ENCODE peak calls at places on chromosome 9, in five cellular contexts. C, B, W, L and J are unnamed samples.

GRCh38 chr9:105912868-105913516 is 218.7 kb downstream of the TMEM38B start:
- DNase-seq in C (peak), B (no peak), W (no peak), L (no peak), J (no peak)

GRCh38 chr9:136686534-136686793 is 793 bp downstream of the AGPAT2 start:
- DNase-seq in C (no peak), B (no peak), W (no peak), L (no peak), J (no peak)

GRCh38 chr9:105757496-105758251 is 63.3 kb downstream of the TMEM38B start:
- DNase-seq in C (no peak), B (no peak), W (no peak), L (no peak), J (no peak)

GRCh38 chr9:99134893-99135341 is 30.0 kb downstream of the TGFBR1 start:
- DNase-seq in C (no peak), B (no peak), W (no peak), L (no peak), J (no peak)

GRCh38 chr9:99187311-99187710 is 34.4 kb downstream of the ALG2 start:
- DNase-seq in C (no peak), B (no peak), W (no peak), L (no peak), J (no peak)

GRCh38 chr9:27351438-27351837 is 54.5 kb upstream of the EQTN start:
- DNase-seq in C (no peak), B (no peak), W (no peak), L (no peak), J (peak)

GRCh38 chr9:137180491-137180890 is 7.9 kb downstream of the ANAPC2 start:
- DNase-seq in C (no peak), B (no peak), W (no peak), L (no peak), J (no peak)

GRCh38 chr9:134059188-134059641 is 8.6 kb downstream of the BRD3 start:
- DNase-seq in C (no peak), B (no peak), W (peak), L (peak), J (no peak)

GRCh38 chr9:91905958-91906585 is 44.0 kb downstream of the ROR2 start:
- DNase-seq in C (no peak), B (peak), W (no peak), L (no peak), J (no peak)

GRCh38 chr9:107141967-107142366 is 141.1 kb upstream of the RAD23B start:
- DNase-seq in C (peak), B (no peak), W (no peak), L (no peak), J (no peak)

GRCh38 chr9:110578896-110579752 is at the start of gene SVEP1:
- DNase-seq in C (no peak), B (no peak), W (peak), L (peak), J (no peak)

GRCh38 chr9:87599901-87600610 is 102.4 kb downstream of the DAPK1 start:
- DNase-seq in C (no peak), B (no peak), W (no peak), L (no peak), J (no peak)

GRCh38 chr9:133460405-133461175 is 812 bp downstream of the CACFD1 start:
- DNase-seq in C (no peak), B (peak), W (peak), L (peak), J (peak)

GRCh38 chr9:89872913-89873707 is 268.3 kb downstream of the GADD45G start:
- DNase-seq in C (no peak), B (no peak), W (no peak), L (no peak), J (no peak)
- H3K27ac ChIP-seq in C (no peak), B (no peak), W (no peak), L (no peak), J (no peak)

GRCh38 chr9:33816327-33817252 is at the start of gene UBE2R2:
- DNase-seq in C (peak), B (peak), W (peak), L (peak), J (peak)

GRCh38 chr9:33817327-33818166 is 587 bp downstream of the UBE2R2 start:
- DNase-seq in C (no peak), B (peak), W (peak), L (peak), J (peak)

GRCh38 chr9:33818167-33818831 is 1.3 kb downstream of the UBE2R2 start:
- DNase-seq in C (no peak), B (no peak), W (peak), L (no peak), J (peak)

GRCh38 chr9:33820231-33820745 is 3.3 kb downstream of the UBE2R2 start:
- DNase-seq in C (no peak), B (no peak), W (no peak), L (no peak), J (no peak)

DNA sequence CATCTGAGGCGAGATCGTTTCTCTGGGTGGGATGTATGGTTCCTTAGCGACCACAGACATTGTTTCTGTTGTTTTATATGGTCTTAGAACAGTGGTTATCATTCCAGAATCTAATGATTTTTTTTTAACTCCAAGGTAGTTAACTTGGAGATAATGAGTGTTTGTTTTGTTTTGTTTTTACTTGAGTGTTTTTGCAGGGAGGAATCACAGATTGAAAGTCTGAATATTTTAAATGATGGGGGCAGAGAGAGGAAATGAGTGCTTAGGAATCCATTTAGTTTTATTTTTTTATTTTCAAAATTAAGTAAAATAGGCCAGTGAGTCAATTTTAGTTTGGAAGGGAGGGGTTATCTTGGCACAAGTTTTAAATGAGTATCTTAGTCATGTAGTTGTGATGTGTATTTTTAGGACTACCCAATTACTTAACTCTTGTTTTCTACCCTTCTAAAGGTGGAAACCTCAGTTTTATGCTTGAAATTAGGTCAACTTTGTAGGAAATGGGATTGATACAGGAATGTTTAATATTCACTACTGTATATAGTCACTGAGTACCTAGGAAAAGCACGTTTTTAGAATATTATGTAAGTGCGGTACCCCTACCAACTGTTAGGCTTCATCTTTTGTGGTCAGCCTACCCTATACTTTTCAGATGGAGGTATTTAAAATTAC is 2.0 kb downstream of the UBE2R2 start:
- DNase-seq in C (no peak), B (no peak), W (no peak), L (no peak), J (no peak)
- H3K27ac ChIP-seq in C (peak), B (peak), W (peak), L (peak), J (peak)

DNA sequence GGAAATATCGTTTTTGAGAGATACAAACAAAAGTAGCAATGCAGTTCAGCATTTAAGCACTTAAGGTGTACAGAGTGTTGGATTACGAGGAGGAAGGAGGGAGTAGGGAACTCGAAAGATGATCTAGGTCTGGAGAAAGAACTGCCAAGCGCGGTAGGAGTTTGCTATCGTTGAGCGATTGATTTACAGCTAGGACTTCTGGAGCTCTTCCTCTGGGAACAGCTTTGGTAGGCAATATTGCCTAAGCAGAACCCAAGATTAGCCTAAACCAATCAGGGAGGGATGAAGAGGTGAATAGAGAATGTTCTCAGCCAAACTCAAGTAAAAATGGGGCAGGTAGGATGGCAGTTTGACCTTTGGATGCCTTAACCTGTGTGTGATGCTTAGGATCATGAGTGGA is 975 bp downstream of the CLTA start:
- DNase-seq in C (no peak), B (no peak), W (no peak), L (no peak), J (no peak)
- H3K27ac ChIP-seq in C (peak), B (peak), W (no peak), L (no peak), J (peak)

GRCh38 chr9:109478665-109479380 is 19.3 kb downstream of the PTPN3 start:
- DNase-seq in C (no peak), B (no peak), W (no peak), L (no peak), J (no peak)

GRCh38 chr9:109479822-109480221 is 18.3 kb downstream of the PTPN3 start:
- DNase-seq in C (no peak), B (no peak), W (no peak), L (no peak), J (no peak)

GRCh38 chr9:109477269-109478203 is 20.6 kb downstream of the PTPN3 start:
- DNase-seq in C (peak), B (no peak), W (peak), L (peak), J (peak)

GRCh38 chr9:109476781-109477268 is 21.3 kb downstream of the PTPN3 start:
- DNase-seq in C (no peak), B (no peak), W (no peak), L (no peak), J (no peak)

GRCh38 chr9:109478204-109478563 is 19.9 kb downstream of the PTPN3 start:
- DNase-seq in C (no peak), B (no peak), W (no peak), L (no peak), J (no peak)
- H3K27ac ChIP-seq in C (peak), B (no peak), W (peak), L (peak), J (peak)

GRCh38 chr9:90880669-90881068 is 79.0 kb downstream of the SYK start:
- DNase-seq in C (no peak), B (no peak), W (no peak), L (no peak), J (no peak)

GRCh38 chr9:90884178-90884577 is 82.6 kb downstream of the SYK start:
- DNase-seq in C (no peak), B (no peak), W (no peak), L (no peak), J (no peak)

GRCh38 chr9:90881648-90882047 is 80.0 kb downstream of the SYK start:
- DNase-seq in C (no peak), B (no peak), W (no peak), L (no peak), J (no peak)

GRCh38 chr9:90882991-90883600 is 81.5 kb downstream of the SYK start:
- DNase-seq in C (no peak), B (no peak), W (no peak), L (no peak), J (no peak)

GRCh38 chr9:90883661-90884060 is 82.0 kb downstream of the SYK start:
- DNase-seq in C (no peak), B (no peak), W (no peak), L (no peak), J (no peak)
- H3K27ac ChIP-seq in C (no peak), B (no peak), W (no peak), L (no peak), J (no peak)

GRCh38 chr9:4679268-4680177 is at the start of gene CDC37L1:
- DNase-seq in C (peak), B (peak), W (peak), L (peak), J (peak)

GRCh38 chr9:4678679-4679267 is 596 bp upstream of the CDC37L1 start:
- DNase-seq in C (no peak), B (no peak), W (no peak), L (no peak), J (peak)

GRCh38 chr9:4680178-4680535 is 788 bp downstream of the CDC37L1 start:
- DNase-seq in C (no peak), B (no peak), W (no peak), L (no peak), J (no peak)

GRCh38 chr9:4677392-4677791 is 2.0 kb upstream of the CDC37L1 start:
- DNase-seq in C (no peak), B (no peak), W (no peak), L (no peak), J (no peak)

GRCh38 chr9:4680750-4681149 is 1.4 kb downstream of the CDC37L1 start:
- DNase-seq in C (no peak), B (no peak), W (no peak), L (no peak), J (no peak)
- H3K27ac ChIP-seq in C (peak), B (peak), W (peak), L (no peak), J (no peak)

GRCh38 chr9:126347911-126348760 is 21.5 kb downstream of the MVB12B start:
- DNase-seq in C (no peak), B (no peak), W (no peak), L (no peak), J (peak)
- H3K27ac ChIP-seq in C (no peak), B (no peak), W (no peak), L (no peak), J (peak)